ENCODE peak calls at places on chromosomes 12 and 14, in five cellular contexts. W is stomach, O is astrocyte of the spinal cord, C is nephron progenitor cell, D is AG04450. M is an unnamed sample.

GRCh38 chr12:88242161-88242925 is 100.2 kb downstream of the TMTC3 start:
- DNase-seq in O (peak), D (peak), W (no peak), C (no peak), M (no peak)

GRCh38 chr14:104389326-104390220 is 190.0 kb upstream of the C14orf180 start:
- DNase-seq in O (no peak), D (no peak), W (peak), C (no peak), M (no peak)

GRCh38 chr14:23570806-23571483 is 3.4 kb upstream of the AP1G2 start:
- DNase-seq in C (no peak), D (no peak), O (no peak), W (no peak), M (no peak)

GRCh38 chr12:38904932-38905479 is 385 bp downstream of the CPNE8 start:
- DNase-seq in D (no peak), C (peak), O (peak), W (peak), M (peak)

GRCh38 chr14:84750763-84751554 is 779.0 kb upstream of the FLRT2 start:
- DNase-seq in O (peak), D (peak), C (no peak), W (no peak), M (no peak)

GRCh38 chr12:47878918-47879481 is 25.8 kb downstream of the VDR start:
- DNase-seq in W (no peak), D (no peak), O (no peak), C (no peak), M (no peak)

GRCh38 chr12:13178568-13179158 is 17.9 kb upstream of the EMP1 start:
- DNase-seq in C (no peak), O (no peak), W (no peak), D (no peak), M (no peak)

GRCh38 chr12:129185855-129186254 is 332.6 kb downstream of the GLT1D1 start:
- DNase-seq in O (peak), W (no peak), C (no peak), D (no peak), M (no peak)

GRCh38 chr12:6764011-6764828 is 1.9 kb upstream of the PTMS start:
- DNase-seq in O (peak), C (peak), W (peak), D (peak), M (peak)

GRCh38 chr14:65356327-65356836 is 56.1 kb upstream of the FUT8 start:
- DNase-seq in W (peak), O (peak), C (no peak), D (peak), M (no peak)

GRCh38 chr12:39620664-39621658 is 1.4 kb upstream of the ABCD2 start:
- DNase-seq in C (no peak), W (no peak), D (no peak), O (peak), M (no peak)

GRCh38 chr12:89796798-89797382 is 88.3 kb upstream of the ATP2B1 start:
- DNase-seq in C (no peak), O (no peak), D (no peak), W (no peak), M (no peak)
- TF ChIP-seq CTCF in C (no peak), O (peak), D (no peak), W (no peak), M (no peak)

DNA sequence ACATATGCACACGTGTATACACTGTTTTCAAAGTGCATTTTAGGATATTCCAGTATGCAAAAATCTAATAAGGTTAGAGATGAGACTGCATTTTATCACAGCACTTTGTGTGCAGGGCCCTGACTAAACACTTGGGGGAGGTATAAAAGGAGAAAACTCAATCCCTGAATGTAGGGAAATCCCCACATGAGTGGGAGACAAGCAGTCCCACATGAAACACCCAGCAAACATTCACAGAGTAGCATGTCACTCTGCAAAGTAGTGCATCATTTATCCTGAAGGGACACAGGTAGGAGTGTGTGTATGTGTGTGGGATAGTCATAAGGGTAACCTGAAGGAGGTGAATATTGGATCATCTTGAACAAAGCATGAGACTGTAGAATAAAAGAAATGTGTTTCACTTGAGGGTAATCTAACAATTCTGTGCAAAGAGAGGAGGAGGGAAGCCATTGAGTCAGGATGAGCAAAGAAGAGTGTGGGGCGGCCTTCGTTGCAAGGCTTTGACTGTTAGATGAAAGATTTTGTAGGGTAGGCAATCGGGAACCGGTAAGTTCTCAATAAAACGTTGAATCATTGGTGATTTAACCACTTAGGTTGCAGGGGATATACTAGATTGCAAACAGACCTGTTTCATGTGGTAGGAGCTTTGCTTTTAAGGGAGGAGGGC is 2.9 kb downstream of the PRPF40B start:
- DNase-seq in C (no peak), W (no peak), O (no peak), D (no peak), M (no peak)
- TF ChIP-seq CTCF in C (no peak), W (no peak), O (no peak), D (peak), M (no peak)

GRCh38 chr12:121264951-121265350 is 31.6 kb downstream of the CAMKK2 start:
- DNase-seq in O (no peak), D (no peak), C (no peak), W (no peak), M (no peak)
- TF ChIP-seq CTCF in O (no peak), D (no peak), C (no peak), W (no peak), M (no peak)

GRCh38 chr14:30608533-30609006 is 13.5 kb upstream of the SCFD1 start:
- DNase-seq in O (peak), D (no peak), C (no peak), W (no peak), M (no peak)
- TF ChIP-seq CTCF in O (peak), D (peak), C (no peak), W (no peak), M (no peak)

GRCh38 chr12:53239643-53240258 is 7.7 kb upstream of the RARG start:
- DNase-seq in O (no peak), W (no peak), C (no peak), D (no peak), M (no peak)

GRCh38 chr12:53244337-53244736 is 12.3 kb upstream of the RARG start:
- DNase-seq in O (no peak), D (no peak), W (no peak), C (no peak), M (no peak)

GRCh38 chr12:53241623-53242412 is 9.8 kb upstream of the RARG start:
- DNase-seq in O (no peak), W (no peak), D (no peak), C (peak), M (no peak)

GRCh38 chr12:53245289-53245688 is 13.3 kb upstream of the RARG start:
- DNase-seq in C (no peak), O (no peak), W (no peak), D (no peak), M (no peak)
- TF ChIP-seq CTCF in C (no peak), O (no peak), W (no peak), D (no peak), M (no peak)

GRCh38 chr12:45546545-45546944 is 183.0 kb upstream of the ARID2 start:
- DNase-seq in W (no peak), O (no peak), C (no peak), D (no peak), M (no peak)

GRCh38 chr12:45549503-45549902 is 180.0 kb upstream of the ARID2 start:
- DNase-seq in C (no peak), D (no peak), O (no peak), W (no peak), M (no peak)

GRCh38 chr12:45543887-45544286 is 185.6 kb upstream of the ARID2 start:
- DNase-seq in C (peak), O (peak), W (peak), D (peak), M (peak)

GRCh38 chr12:45547132-45547531 is 182.4 kb upstream of the ARID2 start:
- DNase-seq in C (no peak), D (no peak), W (no peak), O (no peak), M (no peak)

GRCh38 chr12:45547822-45548221 is 181.7 kb upstream of the ARID2 start:
- DNase-seq in W (no peak), C (no peak), D (no peak), O (peak), M (no peak)
- TF ChIP-seq CTCF in W (no peak), C (no peak), D (no peak), O (peak), M (no peak)

GRCh38 chr12:30679250-30679649 is 16.4 kb downstream of the IPO8 start:
- DNase-seq in D (no peak), O (no peak), W (no peak), C (no peak), M (no peak)
- TF ChIP-seq CTCF in D (no peak), O (no peak), W (no peak), C (no peak), M (no peak)

DNA sequence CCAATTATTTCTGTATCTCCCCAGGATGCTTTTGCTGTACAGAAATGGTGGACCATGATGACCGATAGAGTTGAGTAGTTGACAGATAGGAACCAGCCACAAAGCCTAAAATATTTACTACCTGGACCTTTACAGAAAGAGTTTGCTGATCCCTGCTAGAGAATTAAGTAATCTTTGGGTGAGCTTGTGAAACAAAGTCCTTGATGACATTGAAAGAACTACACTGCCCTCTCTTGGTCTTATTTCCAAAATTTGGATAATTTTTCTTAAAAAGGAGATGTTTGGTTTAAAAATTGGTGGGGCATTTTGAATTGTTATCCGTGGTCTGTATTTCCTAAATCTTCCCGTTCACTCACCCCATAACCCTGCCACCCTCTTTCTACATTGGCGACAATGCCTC is 13.7 kb upstream of the TCTN1 start:
- DNase-seq in C (no peak), W (no peak), D (no peak), O (peak), M (no peak)
- TF ChIP-seq CTCF in C (peak), W (no peak), D (peak), O (peak), M (no peak)